ENCODE peak calls at places on chromosomes 16 and 17, in six cellular contexts. N is naive thymus-derived CD8-positive, alpha-beta T cell; Q is T-helper 17 cell; Z is kidney glomerular epithelial cell; P is right atrium auricular region; X is lung. S is an unnamed sample.

GRCh38 chr16:75048051-75048450 is 49.2 kb downstream of the ZNRF1 start:
- DNase-seq in P (no peak), N (no peak), X (no peak), Z (no peak), Q (no peak), S (no peak)

GRCh38 chr17:39736319-39737165 is 1.2 kb upstream of the GRB7 start:
- DNase-seq in Z (no peak), P (no peak), Q (no peak), N (no peak), X (peak; percentile 61), S (no peak)

GRCh38 chr16:8868272-8869211 is at the start of gene CARHSP1:
- DNase-seq in Q (peak; percentile 65), X (peak; percentile 87), N (peak; percentile 84), P (peak; percentile 85), Z (peak; percentile 68), S (peak; percentile 76)

GRCh38 chr16:67249762-67250327 is 1.1 kb downstream of the SLC9A5 start:
- DNase-seq in X (no peak), N (no peak), Z (no peak), P (no peak), Q (no peak), S (no peak)

GRCh38 chr17:37731056-37731455 is 13.8 kb downstream of the HNF1B start:
- DNase-seq in X (no peak), N (no peak), P (no peak), Z (no peak), Q (no peak), S (no peak)

GRCh38 chr17:37092041-37092440 is 143.3 kb downstream of the AATF start:
- DNase-seq in P (no peak), X (no peak), N (no peak), Z (peak; percentile 25), Q (no peak), S (no peak)

GRCh38 chr17:38883592-38884526 is 14.0 kb downstream of the LASP1 start:
- DNase-seq in X (no peak), Z (no peak), N (no peak), Q (no peak), P (no peak), S (peak; percentile 26)

GRCh38 chr17:65657251-65657828 is 95.9 kb upstream of the AXIN2 start:
- DNase-seq in N (no peak), Q (no peak), P (no peak), X (no peak), Z (no peak), S (no peak)

GRCh38 chr16:47057631-47057996 is 84.1 kb upstream of the DNAJA2 start:
- DNase-seq in Z (no peak), Q (no peak), N (no peak), X (no peak), P (no peak), S (no peak)

GRCh38 chr17:35726609-35727460 is 4.6 kb upstream of the RASL10B start:
- DNase-seq in X (no peak), Z (peak; percentile 14), Q (no peak), P (no peak), N (no peak), S (no peak)

GRCh38 chr16:53740476-53740875 is 36.5 kb downstream of the FTO start:
- DNase-seq in P (no peak), Z (no peak), N (no peak), X (no peak), Q (no peak), S (no peak)

GRCh38 chr16:87216824-87217205 is 100.4 kb downstream of the C16orf95 start:
- DNase-seq in X (no peak), Q (no peak), P (no peak), N (no peak), Z (no peak), S (no peak)

GRCh38 chr17:8832711-8833352 is 33.7 kb upstream of the MFSD6L start:
- DNase-seq in P (no peak), Z (no peak), Q (peak; percentile 14), N (no peak), X (no peak), S (no peak)

GRCh38 chr17:62014526-62014925 is 50.6 kb downstream of the MED13 start:
- DNase-seq in N (no peak), X (no peak), Z (no peak), Q (no peak), P (no peak), S (no peak)

GRCh38 chr17:37447641-37448040 is 41.0 kb downstream of the TADA2A start:
- DNase-seq in Q (no peak), Z (peak; percentile 18), P (no peak), X (no peak), N (no peak), S (no peak)

GRCh38 chr17:55717432-55717831 is 5.2 kb downstream of the TMEM100 start:
- DNase-seq in Q (no peak), X (no peak), P (no peak), N (no peak), Z (no peak), S (no peak)

GRCh38 chr17:41547921-41548843 is 20.1 kb upstream of the KRT19 start:
- DNase-seq in Q (no peak), P (peak; percentile 66), X (peak; percentile 70), N (no peak), Z (peak; percentile 100), S (no peak)

GRCh38 chr17:78780852-78781338 is 1.2 kb downstream of the CYTH1 start:
- DNase-seq in Z (no peak), N (no peak), Q (no peak), X (no peak), P (no peak), S (no peak)

GRCh38 chr16:50721549-50722409 is 20.1 kb upstream of the CYLD start:
- DNase-seq in Q (no peak), P (no peak), N (no peak), Z (peak; percentile 30), X (no peak), S (no peak)

GRCh38 chr17:81440511-81441244 is 45.4 kb downstream of the BAHCC1 start:
- DNase-seq in Z (no peak), P (no peak), N (no peak), X (no peak), Q (no peak), S (no peak)

GRCh38 chr16:30115238-30115637 is 1.9 kb upstream of the GDPD3 start:
- DNase-seq in P (no peak), Z (no peak), Q (no peak), N (no peak), X (no peak), S (peak; percentile 36)

GRCh38 chr17:72411124-72411563 is 290.3 kb downstream of the SOX9 start:
- DNase-seq in X (no peak), N (no peak), P (no peak), Q (no peak), Z (peak; percentile 90), S (no peak)